ENCODE peak calls at places on chromosomes 13 and 19, in six cellular contexts. T, G, Q, U, X and I are unnamed samples.

GRCh38 chr19:30631035-30631375 is 258.8 kb downstream of the ZNF536 start:
- DNase-seq in T (no peak), G (no peak), Q (no peak), U (no peak), X (no peak), I (no peak)

GRCh38 chr19:41186971-41187883 is 5.8 kb upstream of the CYP2S1 start:
- DNase-seq in T (no peak), G (no peak), Q (no peak), U (no peak), X (no peak), I (no peak)

GRCh38 chr13:67355791-67356190 is 125.7 kb upstream of the PCDH9 start:
- DNase-seq in T (no peak), G (no peak), Q (no peak), U (no peak), X (no peak), I (no peak)

GRCh38 chr13:109744512-109745051 is 41.8 kb downstream of the IRS2 start:
- DNase-seq in T (no peak), G (no peak), Q (no peak), U (no peak), X (no peak), I (peak)

GRCh38 chr13:113970810-113971470 is 2.9 kb downstream of the C13orf46 start:
- DNase-seq in T (no peak), G (no peak), Q (peak), U (peak), X (no peak), I (peak)

GRCh38 chr13:33441015-33441414 is 155.5 kb upstream of the STARD13 start:
- DNase-seq in T (no peak), G (no peak), Q (peak), U (peak), X (no peak), I (peak)

GRCh38 chr19:18340237-18340989 is at the start of gene PGPEP1:
- DNase-seq in T (peak), G (peak), Q (peak), U (peak), X (peak), I (peak)

GRCh38 chr13:77544365-77544764 is 8.9 kb downstream of the SCEL start:
- DNase-seq in T (no peak), G (no peak), Q (peak), U (peak), X (no peak), I (peak)

GRCh38 chr13:112703935-112704633 is 14.2 kb downstream of the ATP11A start:
- DNase-seq in T (no peak), G (no peak), Q (no peak), U (no peak), X (no peak), I (no peak)

GRCh38 chr19:16131648-16132047 is 11.8 kb upstream of the HSH2D start:
- DNase-seq in T (no peak), G (no peak), Q (no peak), U (no peak), X (no peak), I (no peak)

GRCh38 chr13:83065136-83065535 is 817.1 kb downstream of the SLITRK1 start:
- DNase-seq in T (no peak), G (no peak), Q (peak), U (peak), X (no peak), I (no peak)

GRCh38 chr19:29532097-29532496 is 6.3 kb downstream of the VSTM2B start:
- DNase-seq in T (no peak), G (no peak), Q (no peak), U (no peak), X (no peak), I (no peak)

GRCh38 chr19:4713384-4713951 is 10.2 kb downstream of the DPP9 start:
- DNase-seq in T (no peak), G (no peak), Q (peak), U (peak), X (no peak), I (peak)

GRCh38 chr13:44404261-44405139 is 30.9 kb downstream of the SERP2 start:
- DNase-seq in T (no peak), G (no peak), Q (no peak), U (no peak), X (no peak), I (no peak)

GRCh38 chr19:46480409-46480808 is 9.0 kb upstream of the PNMA8A start:
- DNase-seq in T (no peak), G (no peak), Q (no peak), U (no peak), X (no peak), I (no peak)

GRCh38 chr19:14502334-14503092 is 6.6 kb upstream of the GIPC1 start:
- DNase-seq in T (no peak), G (no peak), Q (no peak), U (no peak), X (no peak), I (peak)

GRCh38 chr13:20053016-20053415 is 94.5 kb downstream of the ZMYM2 start:
- DNase-seq in T (no peak), G (no peak), Q (no peak), U (no peak), X (no peak), I (no peak)

GRCh38 chr19:48608798-48609263 is 2.3 kb downstream of the SPACA4 start:
- DNase-seq in T (peak), G (no peak), Q (peak), U (no peak), X (no peak), I (peak)

GRCh38 chr13:37076818-37077217 is 17.3 kb upstream of the SUPT20H start:
- DNase-seq in T (no peak), G (no peak), Q (no peak), U (no peak), X (no peak), I (no peak)

GRCh38 chr13:95226932-95227718 is 74.1 kb downstream of the ABCC4 start:
- DNase-seq in T (no peak), G (no peak), Q (no peak), U (no peak), X (no peak), I (no peak)

GRCh38 chr13:99909836-99910619 is 61.5 kb downstream of the ZIC5 start:
- DNase-seq in T (no peak), G (no peak), Q (no peak), U (no peak), X (no peak), I (no peak)

GRCh38 chr13:108551674-108552073 is 77.7 kb upstream of the MYO16 start:
- DNase-seq in T (no peak), G (no peak), Q (no peak), U (no peak), X (no peak), I (no peak)

GRCh38 chr19:8451885-8452284 is 7.1 kb downstream of the HNRNPM start:
- DNase-seq in T (no peak), G (no peak), Q (peak), U (peak), X (no peak), I (peak)

GRCh38 chr19:38838208-38838985 is 6.8 kb upstream of the ECH1 start:
- DNase-seq in T (no peak), G (no peak), Q (peak), U (peak), X (peak), I (peak)

GRCh38 chr19:47619763-47620162 is 10.8 kb downstream of the BICRA start:
- DNase-seq in T (no peak), G (no peak), Q (no peak), U (peak), X (no peak), I (no peak)

GRCh38 chr13:30607908-30608307 is 9.8 kb upstream of the USPL1 start:
- DNase-seq in T (no peak), G (peak), Q (no peak), U (no peak), X (peak), I (no peak)

GRCh38 chr19:51441410-51442390 is 16.6 kb downstream of the SIGLEC8 start:
- DNase-seq in T (no peak), G (peak), Q (peak), U (peak), X (peak), I (peak)

GRCh38 chr13:39263033-39263432 is 224.8 kb downstream of the NHLRC3 start:
- DNase-seq in T (peak), G (no peak), Q (peak), U (peak), X (peak), I (peak)

GRCh38 chr13:113855012-113855921 is 8.6 kb downstream of the GAS6 start:
- DNase-seq in T (no peak), G (no peak), Q (no peak), U (no peak), X (no peak), I (no peak)

GRCh38 chr19:46289724-46290619 is 6.9 kb upstream of the HIF3A start:
- DNase-seq in T (no peak), G (no peak), Q (no peak), U (no peak), X (no peak), I (no peak)

GRCh38 chr13:107211073-107211472 is 643.1 kb upstream of the ARGLU1 start:
- DNase-seq in T (peak), G (no peak), Q (peak), U (peak), X (peak), I (peak)

GRCh38 chr19:35260694-35261304 is 8.0 kb upstream of the USF2 start:
- DNase-seq in T (no peak), G (no peak), Q (no peak), U (no peak), X (no peak), I (no peak)